ENCODE peak calls at places on chromosomes 5 and 9, in seven cellular contexts. P, D, Q, Y, C, I and N are unnamed samples.

GRCh38 chr9:133514475-133515239 is 10.1 kb downstream of the MYMK start:
- DNase-seq in P (no peak), D (no peak), Q (no peak), Y (peak), C (no peak), I (no peak), N (no peak)

GRCh38 chr5:9877473-9877872 is 247.3 kb upstream of the TAS2R1 start:
- DNase-seq in P (no peak), D (no peak), Q (no peak), Y (no peak), C (no peak), I (no peak), N (no peak)

GRCh38 chr5:122515709-122516431 is 203.8 kb downstream of the SNCAIP start:
- DNase-seq in P (peak), D (no peak), Q (peak), Y (peak), C (peak), I (peak), N (peak)

GRCh38 chr5:38563624-38564023 is 7.2 kb upstream of the LIFR start:
- DNase-seq in P (no peak), D (no peak), Q (no peak), Y (no peak), C (no peak), I (no peak), N (no peak)

GRCh38 chr9:26310294-26310693 is 582.3 kb downstream of the CAAP1 start:
- DNase-seq in P (no peak), D (no peak), Q (no peak), Y (no peak), C (no peak), I (no peak), N (no peak)

GRCh38 chr9:2771661-2772060 is 54.4 kb downstream of the KCNV2 start:
- DNase-seq in P (no peak), D (no peak), Q (no peak), Y (no peak), C (no peak), I (no peak), N (no peak)

GRCh38 chr5:147290261-147290660 is 55.4 kb downstream of the STK32A start:
- DNase-seq in P (no peak), D (no peak), Q (no peak), Y (no peak), C (no peak), I (no peak), N (no peak)

GRCh38 chr9:121880343-121880742 is 212.8 kb downstream of the TTLL11 start:
- DNase-seq in P (no peak), D (no peak), Q (no peak), Y (no peak), C (no peak), I (no peak), N (no peak)

GRCh38 chr9:131111186-131111853 is 14.1 kb upstream of the NUP214 start:
- DNase-seq in P (no peak), D (no peak), Q (no peak), Y (no peak), C (no peak), I (no peak), N (no peak)

GRCh38 chr5:56456002-56456401 is 222.9 kb upstream of the ANKRD55 start:
- DNase-seq in P (no peak), D (no peak), Q (no peak), Y (no peak), C (no peak), I (no peak), N (peak)

GRCh38 chr5:14161825-14162556 is 18.8 kb downstream of the TRIO start:
- DNase-seq in P (no peak), D (no peak), Q (no peak), Y (no peak), C (no peak), I (no peak), N (no peak)

GRCh38 chr5:21823588-21823987 is 1029.6 kb downstream of the CDH12 start:
- DNase-seq in P (peak), D (no peak), Q (no peak), Y (no peak), C (no peak), I (no peak), N (no peak)

GRCh38 chr5:179023528-179024189 is at the start of gene ZNF879:
- DNase-seq in P (peak), D (peak), Q (peak), Y (peak), C (peak), I (peak), N (peak)

GRCh38 chr9:70110194-70111041 is 66.8 kb downstream of the MAMDC2 start:
- DNase-seq in P (no peak), D (no peak), Q (no peak), Y (no peak), C (no peak), I (no peak), N (no peak)

GRCh38 chr5:142783601-142784291 is 13.6 kb downstream of the ARHGAP26 start:
- DNase-seq in P (no peak), D (no peak), Q (no peak), Y (peak), C (no peak), I (no peak), N (no peak)

GRCh38 chr5:91049800-91050199 is 333.3 kb downstream of the ARRDC3 start:
- DNase-seq in P (peak), D (no peak), Q (no peak), Y (no peak), C (no peak), I (no peak), N (peak)

GRCh38 chr9:136438909-136439549 is 616 bp downstream of the INPP5E start:
- DNase-seq in P (peak), D (peak), Q (no peak), Y (no peak), C (peak), I (peak), N (no peak)

GRCh38 chr9:129270903-129271431 is 92.9 kb upstream of the IER5L start:
- DNase-seq in P (no peak), D (no peak), Q (no peak), Y (no peak), C (peak), I (no peak), N (no peak)

GRCh38 chr9:129604056-129604765 is 16.7 kb downstream of the C9orf50 start:
- DNase-seq in P (no peak), D (no peak), Q (no peak), Y (no peak), C (no peak), I (no peak), N (no peak)

GRCh38 chr5:51225671-51226419 is 157.4 kb upstream of the ISL1 start:
- DNase-seq in P (no peak), D (no peak), Q (no peak), Y (no peak), C (no peak), I (no peak), N (no peak)

GRCh38 chr9:115717711-115718173 is 435.8 kb upstream of the PAPPA start:
- DNase-seq in P (no peak), D (no peak), Q (no peak), Y (no peak), C (no peak), I (no peak), N (peak)

GRCh38 chr9:97980918-97981827 is 2.0 kb upstream of the ANP32B start:
- DNase-seq in P (no peak), D (no peak), Q (no peak), Y (peak), C (peak), I (no peak), N (no peak)

GRCh38 chr5:170393235-170393634 is 4.1 kb upstream of the KCNMB1 start:
- DNase-seq in P (no peak), D (no peak), Q (no peak), Y (no peak), C (no peak), I (no peak), N (peak)

GRCh38 chr5:171612749-171613148 is 172.9 kb upstream of the SMIM23 start:
- DNase-seq in P (no peak), D (no peak), Q (no peak), Y (no peak), C (no peak), I (no peak), N (no peak)

GRCh38 chr5:127885176-127885575 is 182.0 kb downstream of the CCDC192 start:
- DNase-seq in P (peak), D (no peak), Q (no peak), Y (no peak), C (peak), I (no peak), N (no peak)

GRCh38 chr5:176543428-176544182 is 5.5 kb upstream of the CDHR2 start:
- DNase-seq in P (peak), D (peak), Q (peak), Y (peak), C (peak), I (peak), N (peak)

GRCh38 chr9:95764920-95765319 is 110.6 kb upstream of the ERCC6L2 start:
- DNase-seq in P (no peak), D (no peak), Q (no peak), Y (no peak), C (no peak), I (no peak), N (no peak)

GRCh38 chr9:14435871-14436270 is 121.9 kb upstream of the NFIB start:
- DNase-seq in P (no peak), D (no peak), Q (no peak), Y (no peak), C (no peak), I (no peak), N (no peak)